ENCODE peak calls at places on chromosome 21, in five cellular contexts. U, Y, I, V and X are unnamed samples.

GRCh38 chr21:45318556-45319341 is 31.1 kb upstream of the POFUT2 start:
- DNase-seq in U (peak), Y (peak), I (no peak), V (peak), X (peak)

GRCh38 chr21:30044447-30045064 is 104.8 kb upstream of the GRIK1 start:
- DNase-seq in U (no peak), Y (peak), I (no peak), V (no peak), X (no peak)

GRCh38 chr21:45472445-45473365 is 67.7 kb downstream of the COL18A1 start:
- DNase-seq in U (peak), Y (no peak), I (no peak), V (no peak), X (peak)

GRCh38 chr21:45834821-45835293 is 146.7 kb upstream of the COL6A1 start:
- DNase-seq in U (no peak), Y (no peak), I (no peak), V (no peak), X (no peak)

GRCh38 chr21:43277481-43278351 is 108.9 kb downstream of the CRYAA start:
- DNase-seq in U (no peak), Y (no peak), I (no peak), V (no peak), X (no peak)

GRCh38 chr21:43743934-43744333 is 25.0 kb downstream of the PDXK start:
- DNase-seq in U (no peak), Y (no peak), I (no peak), V (no peak), X (no peak)

GRCh38 chr21:41542727-41543126 is 34.8 kb upstream of the TMPRSS2 start:
- DNase-seq in U (no peak), Y (no peak), I (no peak), V (no peak), X (no peak)

GRCh38 chr21:26756491-26757159 is 88.6 kb downstream of the ADAMTS1 start:
- DNase-seq in U (no peak), Y (no peak), I (no peak), V (no peak), X (no peak)

GRCh38 chr21:39251326-39251725 is 62.1 kb downstream of the BRWD1 start:
- DNase-seq in U (no peak), Y (no peak), I (no peak), V (no peak), X (no peak)

GRCh38 chr21:14550200-14550599 is 4.1 kb upstream of the SAMSN1 start:
- DNase-seq in U (no peak), Y (no peak), I (no peak), V (no peak), X (no peak)

GRCh38 chr21:33171584-33172169 is 58.1 kb upstream of the IFNAR2 start:
- DNase-seq in U (no peak), Y (no peak), I (no peak), V (no peak), X (no peak)

GRCh38 chr21:36350282-36350910 is 30.4 kb downstream of the MORC3 start:
- DNase-seq in U (no peak), Y (no peak), I (no peak), V (no peak), X (no peak)

GRCh38 chr21:32772281-32773047 is 909 bp upstream of the PAXBP1 start:
- DNase-seq in U (peak), Y (peak), I (peak), V (peak), X (peak)